ENCODE peak calls at places on chromosomes 4 and X, in five cellular contexts. One of them, this sample, is unnamed.

GRCh38 chr4:152989554-152989970 is 53.4 kb downstream of the FHDC1 start:
- DNase-seq in H1: no peak
- DNase-seq in HepG2: no peak
- DNase-seq in K562: no peak
- DNase-seq in HCT116: no peak
- DNase-seq in this sample: no peak

GRCh38 chrX:74924449-74925209 is 623 bp downstream of the NEXMIF start:
- DNase-seq in H1: no peak
- DNase-seq in HepG2: no peak
- DNase-seq in K562: no peak
- DNase-seq in HCT116: no peak
- DNase-seq in this sample: no peak

GRCh38 chrX:97763391-97763790 is 879.7 kb downstream of the RPA4 start:
- DNase-seq in H1: no peak
- DNase-seq in HepG2: no peak
- DNase-seq in K562: no peak
- DNase-seq in HCT116: no peak
- DNase-seq in this sample: no peak

GRCh38 chr4:180031330-180031729 is 2211.9 kb upstream of the TENM3 start:
- DNase-seq in H1: no peak
- DNase-seq in HepG2: no peak
- DNase-seq in K562: no peak
- DNase-seq in HCT116: no peak
- DNase-seq in this sample: no peak

GRCh38 chr4:181860668-181861067 is 382.5 kb upstream of the TENM3 start:
- DNase-seq in H1: no peak
- DNase-seq in HepG2: no peak
- DNase-seq in K562: no peak
- DNase-seq in HCT116: no peak
- DNase-seq in this sample: no peak

GRCh38 chr4:111957992-111958391 is 187.3 kb upstream of the FAM241A start:
- DNase-seq in H1: no peak
- DNase-seq in HepG2: no peak
- DNase-seq in K562: no peak
- DNase-seq in HCT116: no peak
- DNase-seq in this sample: no peak

GRCh38 chr4:127400736-127401346 is 231.9 kb upstream of the INTU start:
- DNase-seq in H1: peak; percentile 19
- DNase-seq in HepG2: peak; percentile 66
- DNase-seq in K562: peak; percentile 50
- DNase-seq in HCT116: peak; percentile 73
- DNase-seq in this sample: peak; percentile 9

GRCh38 chrX:95056901-95057300 is 1382.9 kb downstream of the FAM133A start:
- DNase-seq in H1: no peak
- DNase-seq in HepG2: no peak
- DNase-seq in K562: no peak
- DNase-seq in HCT116: no peak
- DNase-seq in this sample: no peak

GRCh38 chr4:52869656-52870055 is 7.5 kb downstream of the RASL11B start:
- DNase-seq in H1: no peak
- DNase-seq in HepG2: no peak
- DNase-seq in K562: no peak
- DNase-seq in HCT116: no peak
- DNase-seq in this sample: no peak

GRCh38 chr4:61195064-61195463 is 5.1 kb upstream of the ADGRL3 start:
- DNase-seq in H1: no peak
- DNase-seq in HepG2: no peak
- DNase-seq in K562: no peak
- DNase-seq in HCT116: no peak
- DNase-seq in this sample: no peak

GRCh38 chr4:109007976-109008375 is 245.1 kb upstream of the ETNPPL start:
- DNase-seq in H1: peak; percentile 5
- DNase-seq in HepG2: no peak
- DNase-seq in K562: no peak
- DNase-seq in HCT116: no peak
- DNase-seq in this sample: no peak
- TF ChIP-seq EZH2 in H1: no peak
- TF ChIP-seq EZH2 in HepG2: no peak
- TF ChIP-seq EZH2 in K562: no peak
- TF ChIP-seq EZH2 in HCT116: no peak
- TF ChIP-seq EZH2 in this sample: no peak

DNA sequence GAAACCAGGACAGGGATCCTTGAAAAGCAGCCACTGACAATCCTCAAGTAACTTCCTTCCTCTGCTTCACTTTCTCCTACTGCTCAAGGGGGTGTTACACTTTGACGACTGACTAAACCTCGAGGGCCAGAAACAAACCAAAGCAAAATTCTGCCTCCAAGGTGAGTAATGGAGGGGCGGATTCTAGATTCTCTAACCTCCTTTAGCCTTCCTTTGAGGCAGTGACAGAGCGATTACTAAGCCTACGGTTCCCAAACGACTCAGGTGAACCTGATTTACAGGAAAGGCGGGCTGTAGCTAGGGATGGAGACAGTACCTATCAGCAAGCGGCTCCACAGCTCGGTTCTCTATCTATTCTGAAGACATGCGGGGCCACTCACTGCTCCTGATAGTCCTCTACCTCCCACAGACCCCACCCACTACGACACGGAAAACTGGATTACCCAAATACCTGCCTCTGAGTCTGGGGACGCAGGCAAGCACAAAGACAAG is 487 bp downstream of the TBCK start:
- DNase-seq in H1: no peak
- DNase-seq in HepG2: peak; percentile 39
- DNase-seq in K562: peak; percentile 25
- DNase-seq in HCT116: no peak
- DNase-seq in this sample: no peak
- H3K4me1 ChIP-seq in H1: no peaks in the 10 kb centered on the region
- H3K4me1 ChIP-seq in HepG2: peaks cover 64% of the 10 kb centered on the region
- H3K4me1 ChIP-seq in K562: peaks cover 15% of the 10 kb centered on the region
- H3K4me1 ChIP-seq in HCT116: peaks cover 13% of the 10 kb centered on the region
- H3K4me1 ChIP-seq in this sample: no peaks in the 10 kb centered on the region

DNA sequence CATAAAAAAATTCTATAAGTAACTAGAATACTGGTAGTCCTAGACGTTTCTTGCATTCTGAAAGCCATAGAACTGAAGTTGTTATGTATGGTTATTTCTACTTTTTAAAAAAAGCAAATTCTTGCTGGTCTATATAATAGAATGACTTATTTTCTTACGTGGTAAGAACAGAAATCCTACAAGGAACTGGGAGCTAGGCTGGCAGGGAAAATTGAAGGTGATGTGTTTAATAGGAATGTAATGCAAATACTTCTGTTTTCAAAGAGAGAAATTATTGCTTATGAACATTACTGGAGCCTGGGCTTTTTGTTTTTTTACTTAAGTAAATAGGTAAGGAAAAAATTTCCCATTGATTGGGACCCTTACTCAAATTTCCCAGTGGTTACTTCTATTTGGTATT is 8.9 kb downstream of the CCNA2 start:
- DNase-seq in H1: no peak
- DNase-seq in HepG2: no peak
- DNase-seq in K562: no peak
- DNase-seq in HCT116: no peak
- DNase-seq in this sample: no peak
- TF ChIP-seq RAD21 in H1: no peak
- TF ChIP-seq RAD21 in HepG2: no peak
- TF ChIP-seq RAD21 in K562: no peak
- TF ChIP-seq RAD21 in HCT116: no peak
- TF ChIP-seq RAD21 in this sample: no peak

GRCh38 chr4:8858925-8859210 is 12.8 kb downstream of the HMX1 start:
- DNase-seq in H1: no peak
- DNase-seq in HepG2: no peak
- DNase-seq in K562: no peak
- DNase-seq in HCT116: no peak
- DNase-seq in this sample: no peak

GRCh38 chr4:8857682-8858187 is 13.9 kb downstream of the HMX1 start:
- DNase-seq in H1: no peak
- DNase-seq in HepG2: no peak
- DNase-seq in K562: no peak
- DNase-seq in HCT116: no peak
- DNase-seq in this sample: no peak

GRCh38 chr4:8859550-8860095 is 12.0 kb downstream of the HMX1 start:
- DNase-seq in H1: no peak
- DNase-seq in HepG2: no peak
- DNase-seq in K562: no peak
- DNase-seq in HCT116: no peak
- DNase-seq in this sample: no peak

GRCh38 chr4:8856835-8857590 is 14.6 kb downstream of the HMX1 start:
- DNase-seq in H1: no peak
- DNase-seq in HepG2: no peak
- DNase-seq in K562: no peak
- DNase-seq in HCT116: no peak
- DNase-seq in this sample: no peak

GRCh38 chr4:8858188-8858924 is 13.3 kb downstream of the HMX1 start:
- DNase-seq in H1: no peak
- DNase-seq in HepG2: no peak
- DNase-seq in K562: no peak
- DNase-seq in HCT116: no peak
- DNase-seq in this sample: no peak
- TF ChIP-seq EZH2 in H1: peak; percentile 95
- TF ChIP-seq EZH2 in HepG2: no peak
- TF ChIP-seq EZH2 in K562: no peak
- TF ChIP-seq EZH2 in HCT116: no peak
- TF ChIP-seq EZH2 in this sample: no peak

GRCh38 chrX:132480581-132481203 is 8.1 kb downstream of the MBNL3 start:
- DNase-seq in H1: no peak
- DNase-seq in HepG2: peak; percentile 82
- DNase-seq in K562: no peak
- DNase-seq in HCT116: no peak
- DNase-seq in this sample: peak; percentile 55

GRCh38 chrX:132483523-132483922 is 5.3 kb downstream of the MBNL3 start:
- DNase-seq in H1: no peak
- DNase-seq in HepG2: peak; percentile 81
- DNase-seq in K562: no peak
- DNase-seq in HCT116: no peak
- DNase-seq in this sample: no peak

GRCh38 chrX:132482632-132483031 is 6.2 kb downstream of the MBNL3 start:
- DNase-seq in H1: no peak
- DNase-seq in HepG2: peak; percentile 83
- DNase-seq in K562: no peak
- DNase-seq in HCT116: no peak
- DNase-seq in this sample: no peak

GRCh38 chrX:132481449-132481848 is 7.4 kb downstream of the MBNL3 start:
- DNase-seq in H1: no peak
- DNase-seq in HepG2: no peak
- DNase-seq in K562: no peak
- DNase-seq in HCT116: no peak
- DNase-seq in this sample: no peak

GRCh38 chrX:132483951-132484350 is 4.9 kb downstream of the MBNL3 start:
- DNase-seq in H1: no peak
- DNase-seq in HepG2: no peak
- DNase-seq in K562: no peak
- DNase-seq in HCT116: no peak
- DNase-seq in this sample: no peak
- H3K4me1 ChIP-seq in H1: no peaks in the 10 kb centered on the region
- H3K4me1 ChIP-seq in HepG2: peaks cover 80% of the 10 kb centered on the region
- H3K4me1 ChIP-seq in K562: no peaks in the 10 kb centered on the region
- H3K4me1 ChIP-seq in HCT116: peaks cover 4% of the 10 kb centered on the region
- H3K4me1 ChIP-seq in this sample: peaks cover 7% of the 10 kb centered on the region

GRCh38 chrX:47278684-47279083 is 45.9 kb downstream of the USP11 start:
- DNase-seq in H1: no peak
- DNase-seq in HepG2: peak; percentile 34
- DNase-seq in K562: no peak
- DNase-seq in HCT116: no peak
- DNase-seq in this sample: no peak
- TF ChIP-seq RAD21 in H1: no peak
- TF ChIP-seq RAD21 in HepG2: no peak
- TF ChIP-seq RAD21 in K562: no peak
- TF ChIP-seq RAD21 in HCT116: no peak
- TF ChIP-seq RAD21 in this sample: no peak

GRCh38 chr4:173535165-173535737 is 5.2 kb upstream of the HAND2 start:
- DNase-seq in H1: no peak
- DNase-seq in HepG2: no peak
- DNase-seq in K562: no peak
- DNase-seq in HCT116: no peak
- DNase-seq in this sample: no peak
- TF ChIP-seq EZH2 in H1: peak; percentile 83
- TF ChIP-seq EZH2 in HepG2: no peak
- TF ChIP-seq EZH2 in K562: no peak
- TF ChIP-seq EZH2 in HCT116: no peak
- TF ChIP-seq EZH2 in this sample: no peak

DNA sequence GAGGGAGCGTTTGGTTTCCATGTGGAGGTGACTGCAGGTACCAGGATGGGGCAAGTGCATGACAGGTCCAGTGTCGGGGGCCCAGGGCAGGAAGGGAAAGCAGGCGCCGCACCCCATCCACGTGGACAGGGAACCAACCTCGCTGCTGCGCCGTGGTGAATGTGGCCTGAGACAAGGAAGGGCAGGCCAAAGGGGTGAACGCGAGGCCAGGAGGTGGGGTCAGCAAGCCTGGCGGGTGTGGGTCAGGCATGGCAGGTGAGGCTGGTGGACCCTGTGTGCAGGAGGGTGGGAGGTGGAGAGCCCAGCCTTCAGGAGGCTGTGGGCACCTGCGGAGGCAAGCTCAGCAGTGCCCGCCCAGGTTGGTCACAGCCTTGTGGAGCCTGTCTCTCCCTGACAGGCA is 14.7 kb downstream of the SH3BP2 start:
- DNase-seq in H1: no peak
- DNase-seq in HepG2: no peak
- DNase-seq in K562: no peak
- DNase-seq in HCT116: no peak
- DNase-seq in this sample: no peak
- H3K4me1 ChIP-seq in H1: peaks cover 7% of the 10 kb centered on the region
- H3K4me1 ChIP-seq in HepG2: peaks cover 30% of the 10 kb centered on the region
- H3K4me1 ChIP-seq in K562: peaks cover 4% of the 10 kb centered on the region
- H3K4me1 ChIP-seq in HCT116: peaks cover 50% of the 10 kb centered on the region
- H3K4me1 ChIP-seq in this sample: peaks cover 38% of the 10 kb centered on the region

GRCh38 chr4:98728433-98728832 is 70.0 kb upstream of the TSPAN5 start:
- DNase-seq in H1: no peak
- DNase-seq in HepG2: no peak
- DNase-seq in K562: peak; percentile 24
- DNase-seq in HCT116: no peak
- DNase-seq in this sample: no peak
- TF ChIP-seq RAD21 in H1: no peak
- TF ChIP-seq RAD21 in HepG2: no peak
- TF ChIP-seq RAD21 in K562: no peak
- TF ChIP-seq RAD21 in HCT116: no peak
- TF ChIP-seq RAD21 in this sample: no peak

This sample was measured in GM12878.